ENCODE peak calls at places on chromosome 17, in six cellular contexts. M is upper lobe of right lung; R is CD8-positive, alpha-beta T cell; P is ovary; B is sigmoid colon; Z is effector memory CD4-positive, alpha-beta T cell. U is an unnamed sample.
A peak's percentile ranks its signal among the peaks of the same experiment; 100 is the strongest.

GRCh38 chr17:56314026-56314425 is 160.8 kb downstream of the ANKFN1 start:
- DNase-seq in M (no peak), R (no peak), P (no peak), B (no peak), Z (no peak), U (no peak)

GRCh38 chr17:44324571-44325275 is at the start of gene SLC25A39:
- DNase-seq in M (peak; percentile 98), R (peak; percentile 91), P (peak; percentile 95), B (peak; percentile 98), Z (peak; percentile 89), U (peak; percentile 94)

GRCh38 chr17:75869282-75870141 is 8.9 kb downstream of the TRIM47 start:
- DNase-seq in M (no peak), R (no peak), P (peak; percentile 62), B (peak; percentile 85), Z (no peak), U (no peak)

GRCh38 chr17:48052956-48053757 is 5.0 kb downstream of the NFE2L1 start:
- DNase-seq in M (peak; percentile 35), R (no peak), P (peak; percentile 81), B (peak; percentile 92), Z (no peak), U (no peak)

GRCh38 chr17:43581130-43581529 is 35.0 kb upstream of the ETV4 start:
- DNase-seq in M (no peak), R (no peak), P (no peak), B (no peak), Z (no peak), U (no peak)

GRCh38 chr17:36943250-36944220 is 5.2 kb upstream of the AATF start:
- DNase-seq in M (no peak), R (no peak), P (no peak), B (no peak), Z (no peak), U (no peak)

GRCh38 chr17:60562421-60562820 is 36.4 kb upstream of the APPBP2 start:
- DNase-seq in M (no peak), R (no peak), P (no peak), B (no peak), Z (no peak), U (no peak)

GRCh38 chr17:79220715-79221291 is 146.2 kb downstream of the ENGASE start:
- DNase-seq in M (no peak), R (no peak), P (no peak), B (no peak), Z (no peak), U (no peak)

GRCh38 chr17:64343833-64344637 is 46.6 kb downstream of the PECAM1 start:
- DNase-seq in M (peak; percentile 86), R (no peak), P (peak; percentile 68), B (peak; percentile 79), Z (no peak), U (no peak)

GRCh38 chr17:8696951-8697745 is 47.5 kb downstream of the CCDC42 start:
- DNase-seq in M (no peak), R (no peak), P (peak; percentile 57), B (no peak), Z (no peak), U (no peak)

GRCh38 chr17:64443086-64443760 is 5.7 kb upstream of the MILR1 start:
- DNase-seq in M (no peak), R (no peak), P (no peak), B (no peak), Z (no peak), U (no peak)

GRCh38 chr17:22695228-22695619 is 1002.9 kb downstream of the KCNJ18 start:
- DNase-seq in M (no peak), R (no peak), P (no peak), B (peak; percentile 57), Z (no peak), U (no peak)
- H3K9me3 ChIP-seq in M (peaks cover 2% of the 10 kb centered on the region), R (no peaks in the 10 kb centered on the region), P (no peaks in the 10 kb centered on the region), B (no peaks in the 10 kb centered on the region), Z (no peaks in the 10 kb centered on the region), U (no peaks in the 10 kb centered on the region)

DNA sequence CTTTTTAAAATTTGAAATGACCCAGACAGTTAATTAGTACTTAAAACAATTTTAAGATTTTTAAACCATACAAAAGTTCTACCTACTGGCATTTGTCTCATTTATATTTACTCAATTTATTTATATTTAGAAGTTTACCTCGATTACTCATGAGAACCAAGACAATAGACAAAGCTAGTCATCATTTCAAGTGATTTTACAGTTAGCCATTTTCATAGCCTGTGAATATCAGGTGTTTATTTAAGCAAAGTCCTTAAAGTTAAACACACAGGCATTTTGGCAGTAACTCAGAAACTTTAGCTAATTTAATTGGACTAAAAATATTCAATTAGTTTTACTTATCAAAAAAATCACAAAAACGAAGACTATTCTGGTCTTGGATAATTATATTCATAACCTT is 101.6 kb upstream of the KIF2B start:
- DNase-seq in M (no peak), R (no peak), P (no peak), B (no peak), Z (no peak), U (no peak)
- H3K9me3 ChIP-seq in M (no peaks in the 10 kb centered on the region), R (no peaks in the 10 kb centered on the region), P (no peaks in the 10 kb centered on the region), B (no peaks in the 10 kb centered on the region), Z (no peaks in the 10 kb centered on the region), U (no peaks in the 10 kb centered on the region)

GRCh38 chr17:82947051-82947991 is 107.5 kb upstream of the ZNF750 start:
- DNase-seq in M (peak; percentile 36), R (no peak), P (no peak), B (peak; percentile 46), Z (no peak), U (no peak)
- H3K9me3 ChIP-seq in M (peaks cover 11% of the 10 kb centered on the region), R (peaks cover 13% of the 10 kb centered on the region), P (peaks cover 21% of the 10 kb centered on the region), B (peaks cover 15% of the 10 kb centered on the region), Z (peaks cover 13% of the 10 kb centered on the region), U (peaks cover 11% of the 10 kb centered on the region)

DNA sequence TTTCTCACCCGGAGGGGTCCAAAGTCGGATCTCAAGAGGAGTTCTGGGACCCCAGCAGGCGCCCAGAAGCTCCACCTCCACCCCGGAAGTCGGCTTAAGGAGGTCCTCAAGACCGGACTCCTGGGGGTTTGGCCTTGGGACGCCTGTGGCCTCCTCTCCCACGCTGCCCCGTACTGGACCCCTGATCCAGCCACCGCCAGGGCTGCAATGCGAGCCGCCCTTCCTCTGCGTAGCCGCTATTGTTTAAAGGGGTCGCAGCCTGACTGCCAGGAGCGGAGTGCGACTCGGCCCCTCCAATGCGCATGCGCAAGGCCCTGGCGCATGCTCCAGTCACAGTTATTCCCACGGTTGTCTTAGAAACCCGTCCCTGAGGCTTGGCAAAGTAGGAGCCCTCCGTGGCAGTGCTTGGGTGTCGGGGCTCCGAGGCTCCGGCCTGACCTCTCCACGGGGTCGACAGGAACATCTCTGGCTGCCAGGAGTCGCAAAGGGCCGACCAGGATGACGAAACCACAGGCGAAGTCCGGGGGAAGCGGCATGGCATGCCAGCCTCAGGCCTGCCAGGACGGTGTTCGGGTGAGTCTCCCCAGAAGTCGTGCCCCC is 719.0 kb downstream of the KCNJ18 start:
- DNase-seq in M (no peak), R (no peak), P (no peak), B (peak; percentile 63), Z (no peak), U (no peak)
- H3K9me3 ChIP-seq in M (no peaks in the 10 kb centered on the region), R (no peaks in the 10 kb centered on the region), P (no peaks in the 10 kb centered on the region), B (no peaks in the 10 kb centered on the region), Z (no peaks in the 10 kb centered on the region), U (no peaks in the 10 kb centered on the region)